ENCODE peak calls at places on chromosomes 12 and 14, in four cellular contexts. B, X, H and T are unnamed samples.

GRCh38 chr12:128983371-128983770 is 130.1 kb downstream of the GLT1D1 start:
- DNase-seq in B (no peak), X (no peak), H (no peak), T (no peak)

GRCh38 chr14:103056322-103057027 is 874 bp downstream of the CDC42BPB start:
- DNase-seq in B (peak), X (peak), H (peak), T (peak)

GRCh38 chr12:121956041-121956341 is 37.6 kb downstream of the CFAP251 start:
- DNase-seq in B (no peak), X (no peak), H (no peak), T (no peak)

GRCh38 chr14:85281921-85282320 is 248.0 kb upstream of the FLRT2 start:
- DNase-seq in X (no peak), H (peak), B (no peak), T (no peak)

GRCh38 chr12:40829738-40830144 is 137.5 kb downstream of the CNTN1 start:
- DNase-seq in H (no peak), B (peak), X (no peak), T (no peak)

GRCh38 chr12:122974274-122974891 is 661 bp upstream of the OGFOD2 start:
- DNase-seq in B (peak), X (peak), H (peak), T (peak)

GRCh38 chr12:75747572-75747995 is 236.2 kb upstream of the KRR1 start:
- DNase-seq in H (peak), X (no peak), B (no peak), T (no peak)

GRCh38 chr12:38056701-38057689 is 259.6 kb upstream of the ALG10B start:
- DNase-seq in B (no peak), H (no peak), X (no peak), T (no peak)

GRCh38 chr14:94114589-94115067 is 4.1 kb downstream of the IFI27 start:
- DNase-seq in B (no peak), X (no peak), H (no peak), T (no peak)

GRCh38 chr14:105414456-105415371 is 4.9 kb upstream of the MTA1 start:
- DNase-seq in H (peak), X (peak), B (peak), T (peak)

GRCh38 chr12:54364413-54364812 is at the start of gene GPR84:
- DNase-seq in B (no peak), X (no peak), H (no peak), T (no peak)

GRCh38 chr12:110998165-110998564 is 77.8 kb upstream of the MYL2 start:
- DNase-seq in B (no peak), H (no peak), X (no peak), T (no peak)

GRCh38 chr12:28222081-28222700 is 31.9 kb downstream of the CCDC91 start:
- DNase-seq in X (no peak), H (peak), B (no peak), T (no peak)

GRCh38 chr14:60095781-60096450 is 4.2 kb downstream of the PCNX4 start:
- DNase-seq in B (no peak), H (peak), X (no peak), T (no peak)

GRCh38 chr14:89276424-89276975 is 140.5 kb downstream of the FOXN3 start:
- DNase-seq in B (no peak), H (peak), X (no peak), T (no peak)

GRCh38 chr14:80336613-80337106 is 125.4 kb upstream of the DIO2 start:
- DNase-seq in X (no peak), B (no peak), H (no peak), T (no peak)

GRCh38 chr12:96383991-96384390 is 16.2 kb downstream of the CDK17 start:
- DNase-seq in B (no peak), H (peak), X (no peak), T (no peak)

GRCh38 chr12:25690996-25691864 is 138.1 kb upstream of the LMNTD1 start:
- DNase-seq in H (no peak), B (no peak), X (no peak), T (no peak)

GRCh38 chr12:43063642-43064041 is 474.1 kb upstream of the PRICKLE1 start:
- DNase-seq in X (no peak), H (peak), B (no peak), T (no peak)

GRCh38 chr14:67636361-67636919 is 16.7 kb downstream of the ARG2 start:
- DNase-seq in H (no peak), X (no peak), B (peak), T (no peak)

GRCh38 chr12:12379831-12380730 is 23.2 kb downstream of the BORCS5 start:
- DNase-seq in B (no peak), H (no peak), X (no peak), T (no peak)

GRCh38 chr14:73783107-73783727 is 68.4 kb upstream of the PTGR2 start:
- DNase-seq in H (no peak), X (peak), B (no peak), T (no peak)

GRCh38 chr14:50726372-50727107 is 58.4 kb upstream of the SAV1 start:
- DNase-seq in X (no peak), B (no peak), H (peak), T (no peak)

GRCh38 chr12:65817866-65818265 is 6.4 kb upstream of the HMGA2 start:
- DNase-seq in B (no peak), H (no peak), X (no peak), T (no peak)

GRCh38 chr12:25653487-25654175 is 100.5 kb upstream of the LMNTD1 start:
- DNase-seq in X (no peak), H (no peak), B (no peak), T (peak)

GRCh38 chr12:8894986-8895385 is 19.3 kb upstream of the PHC1 start:
- DNase-seq in B (no peak), X (no peak), H (no peak), T (no peak)

GRCh38 chr12:32566663-32567634 is 112.2 kb upstream of the DNM1L start:
- DNase-seq in B (no peak), X (no peak), H (peak), T (no peak)

GRCh38 chr14:104030958-104031357 is 54.5 kb upstream of the ASPG start:
- DNase-seq in H (no peak), B (no peak), X (no peak), T (no peak)

GRCh38 chr12:130970165-130970907 is 16.6 kb downstream of the ADGRD1 start:
- DNase-seq in X (no peak), H (no peak), B (no peak), T (no peak)

GRCh38 chr12:120468846-120469449 is 600 bp downstream of the SRSF9 start:
- DNase-seq in X (no peak), H (no peak), B (peak), T (peak)

GRCh38 chr14:81400852-81401251 is 728 bp upstream of the STON2 start:
- DNase-seq in H (peak), X (no peak), B (peak), T (no peak)

GRCh38 chr14:23300687-23301223 is 1.9 kb downstream of the PPP1R3E start:
- DNase-seq in B (peak), X (peak), H (no peak), T (no peak)

GRCh38 chr14:68487805-68488590 is 304.9 kb downstream of the ZFP36L1 start:
- DNase-seq in B (no peak), X (no peak), H (peak), T (no peak)

GRCh38 chr12:74285773-74286172 is 251.9 kb upstream of the ATXN7L3B start:
- DNase-seq in B (no peak), X (no peak), H (no peak), T (no peak)

GRCh38 chr12:2267624-2268477 is 215.1 kb downstream of the CACNA1C start:
- DNase-seq in B (peak), H (peak), X (no peak), T (no peak)

GRCh38 chr12:91778938-91779400 is 366.7 kb downstream of the BTG1 start:
- DNase-seq in H (peak), X (no peak), B (peak), T (no peak)

GRCh38 chr12:50213439-50213838 is 46.3 kb upstream of the CERS5 start:
- DNase-seq in H (no peak), B (no peak), X (no peak), T (no peak)

GRCh38 chr14:104510794-104511611 is 68.6 kb upstream of the C14orf180 start:
- DNase-seq in B (no peak), X (no peak), H (no peak), T (peak)

GRCh38 chr12:15590180-15590826 is 198.9 kb downstream of the EPS8 start:
- DNase-seq in B (peak), H (peak), X (peak), T (peak)

GRCh38 chr12:15801770-15802393 is 12.7 kb upstream of the EPS8 start:
- DNase-seq in H (peak), X (no peak), B (no peak), T (no peak)

GRCh38 chr12:95213928-95214327 is 3.3 kb downstream of the FGD6 start:
- DNase-seq in H (no peak), B (no peak), X (peak), T (no peak)
- H3K27ac ChIP-seq in H (no peak), B (peak), X (peak), T (no peak)

GRCh38 chr12:108596854-108597558 is 878 bp downstream of the TMEM119 start:
- DNase-seq in X (no peak), H (no peak), B (no peak), T (peak)
- H3K27ac ChIP-seq in X (no peak), H (no peak), B (peak), T (peak)

DNA sequence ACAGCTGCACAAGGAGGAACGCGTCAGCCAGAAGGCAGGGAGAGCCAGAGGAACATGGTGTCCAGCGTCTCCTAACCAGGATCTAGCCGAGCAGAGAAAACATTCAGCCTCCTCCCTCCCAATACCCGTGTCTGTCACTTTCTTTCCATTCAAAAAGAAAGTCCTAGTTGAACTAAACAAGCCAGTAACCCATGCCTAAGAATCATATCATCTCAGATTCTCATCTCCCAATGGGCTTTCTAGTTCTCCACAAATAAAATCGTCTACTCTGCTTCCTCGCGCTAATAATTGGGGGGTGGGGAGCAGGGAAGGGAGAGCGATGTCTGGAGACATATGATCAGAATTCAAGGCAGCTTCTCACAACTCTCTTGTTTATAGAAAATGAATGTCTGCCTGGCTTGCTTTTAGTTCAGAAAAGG is 7.4 kb downstream of the NKX2-1 start:
- DNase-seq in H (no peak), B (no peak), X (no peak), T (peak)
- H3K27ac ChIP-seq in H (no peak), B (no peak), X (no peak), T (no peak)

GRCh38 chr14:64950889-64951288 is 8.3 kb upstream of the GPX2 start:
- DNase-seq in B (no peak), H (no peak), X (no peak), T (no peak)

GRCh38 chr14:64951291-64951690 is 8.7 kb upstream of the GPX2 start:
- DNase-seq in X (no peak), H (no peak), B (no peak), T (no peak)

GRCh38 chr14:64946310-64947045 is 3.9 kb upstream of the GPX2 start:
- DNase-seq in B (no peak), X (no peak), H (no peak), T (no peak)

GRCh38 chr14:64947710-64948611 is 5.4 kb upstream of the GPX2 start:
- DNase-seq in X (no peak), H (no peak), B (peak), T (no peak)

GRCh38 chr14:64948612-64949210 is 6.2 kb upstream of the GPX2 start:
- DNase-seq in X (no peak), B (no peak), H (no peak), T (no peak)
- H3K27ac ChIP-seq in X (no peak), B (no peak), H (no peak), T (no peak)

GRCh38 chr14:54809767-54810166 is 92.9 kb downstream of the GCH1 start:
- DNase-seq in B (no peak), X (no peak), H (no peak), T (no peak)
- H3K27ac ChIP-seq in B (no peak), X (no peak), H (no peak), T (peak)